ENCODE peak calls at places on chromosomes 2 and 18, in five cellular contexts. One of them, this sample, is unnamed.

GRCh38 chr2:501130-501529 is 176.1 kb downstream of the TMEM18 start:
- DNase-seq in activated T-helper 1 cell treated with anti-CD3 and anti-CD28 coated beads, Interleukin-2, amount 50 U/mL, for 16 hours: no peak
- DNase-seq in heart right ventricle: no peak
- DNase-seq in astrocyte of the cerebellum: no peak
- DNase-seq in C1 segment of cervical spinal cord: no peak
- DNase-seq in this sample: no peak

GRCh38 chr2:37652199-37652640 is 19.2 kb downstream of the CDC42EP3 start:
- DNase-seq in activated T-helper 1 cell treated with anti-CD3 and anti-CD28 coated beads, Interleukin-2, amount 50 U/mL, for 16 hours: no peak
- DNase-seq in astrocyte of the cerebellum: peak; percentile 79
- DNase-seq in C1 segment of cervical spinal cord: no peak
- DNase-seq in heart right ventricle: no peak
- DNase-seq in this sample: no peak

GRCh38 chr2:49045083-49045482 is 109.2 kb downstream of the FSHR start:
- DNase-seq in activated T-helper 1 cell treated with anti-CD3 and anti-CD28 coated beads, Interleukin-2, amount 50 U/mL, for 16 hours: no peak
- DNase-seq in astrocyte of the cerebellum: no peak
- DNase-seq in heart right ventricle: no peak
- DNase-seq in C1 segment of cervical spinal cord: no peak
- DNase-seq in this sample: no peak

GRCh38 chr2:188032786-188033185 is 258.9 kb upstream of the GULP1 start:
- DNase-seq in heart right ventricle: no peak
- DNase-seq in activated T-helper 1 cell treated with anti-CD3 and anti-CD28 coated beads, Interleukin-2, amount 50 U/mL, for 16 hours: no peak
- DNase-seq in astrocyte of the cerebellum: no peak
- DNase-seq in C1 segment of cervical spinal cord: no peak
- DNase-seq in this sample: no peak

GRCh38 chr2:81327916-81328315 is 1023.4 kb upstream of the LRRTM1 start:
- DNase-seq in activated T-helper 1 cell treated with anti-CD3 and anti-CD28 coated beads, Interleukin-2, amount 50 U/mL, for 16 hours: no peak
- DNase-seq in astrocyte of the cerebellum: no peak
- DNase-seq in heart right ventricle: no peak
- DNase-seq in C1 segment of cervical spinal cord: no peak
- DNase-seq in this sample: no peak

GRCh38 chr2:14234911-14235310 is 397.6 kb upstream of the LRATD1 start:
- DNase-seq in C1 segment of cervical spinal cord: no peak
- DNase-seq in astrocyte of the cerebellum: no peak
- DNase-seq in activated T-helper 1 cell treated with anti-CD3 and anti-CD28 coated beads, Interleukin-2, amount 50 U/mL, for 16 hours: no peak
- DNase-seq in heart right ventricle: no peak
- DNase-seq in this sample: no peak

GRCh38 chr2:135600915-135601314 is 69.6 kb downstream of the R3HDM1 start:
- DNase-seq in astrocyte of the cerebellum: peak; percentile 4
- DNase-seq in heart right ventricle: no peak
- DNase-seq in C1 segment of cervical spinal cord: no peak
- DNase-seq in activated T-helper 1 cell treated with anti-CD3 and anti-CD28 coated beads, Interleukin-2, amount 50 U/mL, for 16 hours: no peak
- DNase-seq in this sample: no peak

GRCh38 chr2:122530812-122531211 is 775.4 kb downstream of the TSN start:
- DNase-seq in activated T-helper 1 cell treated with anti-CD3 and anti-CD28 coated beads, Interleukin-2, amount 50 U/mL, for 16 hours: no peak
- DNase-seq in C1 segment of cervical spinal cord: no peak
- DNase-seq in astrocyte of the cerebellum: no peak
- DNase-seq in heart right ventricle: no peak
- DNase-seq in this sample: no peak

GRCh38 chr2:11788725-11789124 is 42.3 kb downstream of the LPIN1 start:
- DNase-seq in astrocyte of the cerebellum: no peak
- DNase-seq in heart right ventricle: no peak
- DNase-seq in activated T-helper 1 cell treated with anti-CD3 and anti-CD28 coated beads, Interleukin-2, amount 50 U/mL, for 16 hours: no peak
- DNase-seq in C1 segment of cervical spinal cord: no peak
- DNase-seq in this sample: no peak

GRCh38 chr2:28276076-28276618 is 116.5 kb upstream of the FOSL2 start:
- DNase-seq in activated T-helper 1 cell treated with anti-CD3 and anti-CD28 coated beads, Interleukin-2, amount 50 U/mL, for 16 hours: no peak
- DNase-seq in heart right ventricle: no peak
- DNase-seq in astrocyte of the cerebellum: peak; percentile 95
- DNase-seq in C1 segment of cervical spinal cord: no peak
- DNase-seq in this sample: no peak

GRCh38 chr2:85761-86160 is 39.5 kb upstream of the FAM110C start:
- DNase-seq in activated T-helper 1 cell treated with anti-CD3 and anti-CD28 coated beads, Interleukin-2, amount 50 U/mL, for 16 hours: no peak
- DNase-seq in heart right ventricle: no peak
- DNase-seq in C1 segment of cervical spinal cord: no peak
- DNase-seq in astrocyte of the cerebellum: no peak
- DNase-seq in this sample: no peak

GRCh38 chr2:63899639-63900038 is 57.9 kb downstream of the UGP2 start:
- DNase-seq in astrocyte of the cerebellum: no peak
- DNase-seq in heart right ventricle: no peak
- DNase-seq in C1 segment of cervical spinal cord: no peak
- DNase-seq in activated T-helper 1 cell treated with anti-CD3 and anti-CD28 coated beads, Interleukin-2, amount 50 U/mL, for 16 hours: no peak
- DNase-seq in this sample: no peak

GRCh38 chr18:37294951-37295350 is 270.6 kb downstream of the CELF4 start:
- DNase-seq in astrocyte of the cerebellum: no peak
- DNase-seq in activated T-helper 1 cell treated with anti-CD3 and anti-CD28 coated beads, Interleukin-2, amount 50 U/mL, for 16 hours: no peak
- DNase-seq in C1 segment of cervical spinal cord: no peak
- DNase-seq in heart right ventricle: no peak
- DNase-seq in this sample: no peak

GRCh38 chr2:42917374-42918017 is 125.1 kb upstream of the HAAO start:
- DNase-seq in heart right ventricle: peak; percentile 80
- DNase-seq in activated T-helper 1 cell treated with anti-CD3 and anti-CD28 coated beads, Interleukin-2, amount 50 U/mL, for 16 hours: no peak
- DNase-seq in astrocyte of the cerebellum: no peak
- DNase-seq in C1 segment of cervical spinal cord: no peak
- DNase-seq in this sample: no peak

GRCh38 chr2:239238381-239238780 is 162.4 kb downstream of the HDAC4 start:
- DNase-seq in heart right ventricle: no peak
- DNase-seq in activated T-helper 1 cell treated with anti-CD3 and anti-CD28 coated beads, Interleukin-2, amount 50 U/mL, for 16 hours: no peak
- DNase-seq in C1 segment of cervical spinal cord: no peak
- DNase-seq in astrocyte of the cerebellum: no peak
- DNase-seq in this sample: no peak

GRCh38 chr2:68900496-68901198 is 29.4 kb upstream of the BMP10 start:
- DNase-seq in heart right ventricle: no peak
- DNase-seq in activated T-helper 1 cell treated with anti-CD3 and anti-CD28 coated beads, Interleukin-2, amount 50 U/mL, for 16 hours: no peak
- DNase-seq in C1 segment of cervical spinal cord: no peak
- DNase-seq in astrocyte of the cerebellum: no peak
- DNase-seq in this sample: no peak

GRCh38 chr18:31977270-31977872 is 34.4 kb upstream of the TRAPPC8 start:
- DNase-seq in C1 segment of cervical spinal cord: no peak
- DNase-seq in astrocyte of the cerebellum: peak; percentile 31
- DNase-seq in activated T-helper 1 cell treated with anti-CD3 and anti-CD28 coated beads, Interleukin-2, amount 50 U/mL, for 16 hours: no peak
- DNase-seq in heart right ventricle: peak; percentile 58
- DNase-seq in this sample: no peak

GRCh38 chr2:30157616-30158015 is 10.8 kb downstream of the YPEL5 start:
- DNase-seq in heart right ventricle: no peak
- DNase-seq in C1 segment of cervical spinal cord: no peak
- DNase-seq in astrocyte of the cerebellum: no peak
- DNase-seq in activated T-helper 1 cell treated with anti-CD3 and anti-CD28 coated beads, Interleukin-2, amount 50 U/mL, for 16 hours: no peak
- DNase-seq in this sample: no peak

GRCh38 chr2:197515277-197515797 is 529 bp upstream of the MOB4 start:
- DNase-seq in astrocyte of the cerebellum: no peak
- DNase-seq in activated T-helper 1 cell treated with anti-CD3 and anti-CD28 coated beads, Interleukin-2, amount 50 U/mL, for 16 hours: no peak
- DNase-seq in heart right ventricle: no peak
- DNase-seq in C1 segment of cervical spinal cord: no peak
- DNase-seq in this sample: peak; percentile 18

GRCh38 chr2:208359632-208359986 is 47.0 kb upstream of the PTH2R start:
- DNase-seq in activated T-helper 1 cell treated with anti-CD3 and anti-CD28 coated beads, Interleukin-2, amount 50 U/mL, for 16 hours: no peak
- DNase-seq in heart right ventricle: peak; percentile 5
- DNase-seq in astrocyte of the cerebellum: no peak
- DNase-seq in C1 segment of cervical spinal cord: no peak
- DNase-seq in this sample: peak; percentile 63

GRCh38 chr2:147696426-147696825 is 148.4 kb upstream of the ACVR2A start:
- DNase-seq in activated T-helper 1 cell treated with anti-CD3 and anti-CD28 coated beads, Interleukin-2, amount 50 U/mL, for 16 hours: no peak
- DNase-seq in heart right ventricle: no peak
- DNase-seq in C1 segment of cervical spinal cord: no peak
- DNase-seq in astrocyte of the cerebellum: no peak
- DNase-seq in this sample: no peak

GRCh38 chr18:13547347-13547746 is 179.0 kb downstream of the FAM210A start:
- DNase-seq in C1 segment of cervical spinal cord: no peak
- DNase-seq in heart right ventricle: no peak
- DNase-seq in activated T-helper 1 cell treated with anti-CD3 and anti-CD28 coated beads, Interleukin-2, amount 50 U/mL, for 16 hours: no peak
- DNase-seq in astrocyte of the cerebellum: no peak
- DNase-seq in this sample: no peak

GRCh38 chr18:55234366-55235093 is 275.3 kb upstream of the CCDC68 start:
- DNase-seq in astrocyte of the cerebellum: peak; percentile 71
- DNase-seq in activated T-helper 1 cell treated with anti-CD3 and anti-CD28 coated beads, Interleukin-2, amount 50 U/mL, for 16 hours: no peak
- DNase-seq in C1 segment of cervical spinal cord: peak; percentile 6
- DNase-seq in heart right ventricle: peak; percentile 85
- DNase-seq in this sample: peak; percentile 67

GRCh38 chr2:237731663-237732062 is 66.9 kb upstream of the RBM44 start:
- DNase-seq in activated T-helper 1 cell treated with anti-CD3 and anti-CD28 coated beads, Interleukin-2, amount 50 U/mL, for 16 hours: no peak
- DNase-seq in astrocyte of the cerebellum: peak; percentile 26
- DNase-seq in heart right ventricle: no peak
- DNase-seq in C1 segment of cervical spinal cord: no peak
- DNase-seq in this sample: no peak

GRCh38 chr2:30293303-30293912 is 62.1 kb downstream of the LBH start:
- DNase-seq in heart right ventricle: no peak
- DNase-seq in C1 segment of cervical spinal cord: no peak
- DNase-seq in activated T-helper 1 cell treated with anti-CD3 and anti-CD28 coated beads, Interleukin-2, amount 50 U/mL, for 16 hours: no peak
- DNase-seq in astrocyte of the cerebellum: peak; percentile 60
- DNase-seq in this sample: peak; percentile 6

GRCh38 chr2:174473796-174474195 is 13.0 kb downstream of the GPR155 start:
- DNase-seq in heart right ventricle: no peak
- DNase-seq in C1 segment of cervical spinal cord: no peak
- DNase-seq in astrocyte of the cerebellum: no peak
- DNase-seq in activated T-helper 1 cell treated with anti-CD3 and anti-CD28 coated beads, Interleukin-2, amount 50 U/mL, for 16 hours: no peak
- DNase-seq in this sample: no peak

GRCh38 chr18:2846241-2846637 is 567 bp upstream of the EMILIN2 start:
- DNase-seq in heart right ventricle: no peak
- DNase-seq in activated T-helper 1 cell treated with anti-CD3 and anti-CD28 coated beads, Interleukin-2, amount 50 U/mL, for 16 hours: no peak
- DNase-seq in astrocyte of the cerebellum: no peak
- DNase-seq in C1 segment of cervical spinal cord: no peak
- DNase-seq in this sample: no peak

This sample was measured in occipital lobe.